ENCODE peak calls at places on chromosomes 7 and 10, in ten cellular contexts. W is body of pancreas; R is NCI-H2171; I is NCI-H1092 treated with DMSO at 0.1 percent for 48 hours; J is central memory CD4-positive, alpha-beta T cell; D is fibroblast of pulmonary artery; L is activated CD4-positive, alpha-beta T cell treated with anti-CD3 and anti-CD28 coated beads, Interleukin-2, amount 10 ng/mL, durations not matched to agents 7 days and 5 days; G is cardiac septum; E is B cell; Y is non-pigmented ciliary epithelial cell. Z is an unnamed sample.

GRCh38 chr10:70715853-70716795 is 43.8 kb downstream of the ADAMTS14 start:
- DNase-seq in J (no peak), G (no peak), D (peak), Y (no peak), W (no peak), I (peak), L (no peak), R (no peak), E (no peak), Z (no peak)

GRCh38 chr10:52232561-52233350 is 81.3 kb upstream of the DKK1 start:
- DNase-seq in I (no peak), L (no peak), G (no peak), J (no peak), Y (no peak), E (peak), W (no peak), D (peak), R (no peak), Z (no peak)

GRCh38 chr7:101173752-101174244 is 6.3 kb downstream of the NAT16 start:
- DNase-seq in R (no peak), Y (no peak), J (peak), D (peak), W (no peak), I (no peak), E (peak), L (peak), G (no peak), Z (no peak)

GRCh38 chr10:65294329-65294728 is 1631.5 kb upstream of the LRRTM3 start:
- DNase-seq in R (no peak), Y (no peak), J (no peak), G (no peak), E (no peak), W (no peak), I (no peak), L (no peak), D (peak), Z (no peak)

GRCh38 chr7:69800495-69800894 is 202.2 kb downstream of the AUTS2 start:
- DNase-seq in Y (no peak), I (no peak), J (no peak), D (peak), W (peak), R (no peak), G (no peak), E (no peak), L (no peak), Z (no peak)

GRCh38 chr7:130951303-130951975 is 217.4 kb upstream of the KLF14 start:
- DNase-seq in R (no peak), E (no peak), G (no peak), W (no peak), Y (no peak), J (peak), D (no peak), L (no peak), I (no peak), Z (no peak)

GRCh38 chr10:119250641-119251314 is 43.4 kb downstream of the GRK5 start:
- DNase-seq in J (no peak), Y (peak), R (no peak), I (no peak), D (peak), G (no peak), L (no peak), W (no peak), E (no peak), Z (peak)

GRCh38 chr10:11168423-11169100 is 150.9 kb downstream of the CELF2 start:
- DNase-seq in E (no peak), W (no peak), G (no peak), L (no peak), J (no peak), R (no peak), Y (no peak), D (no peak), I (no peak), Z (no peak)

GRCh38 chr7:12031186-12031585 is 179.9 kb upstream of the TMEM106B start:
- DNase-seq in Y (no peak), D (no peak), L (no peak), W (no peak), G (no peak), J (no peak), E (no peak), R (no peak), I (no peak), Z (no peak)

GRCh38 chr7:99623702-99624447 is 7.1 kb downstream of the ZSCAN25 start:
- DNase-seq in E (no peak), J (no peak), I (no peak), G (no peak), R (no peak), Y (no peak), L (peak), W (no peak), D (no peak), Z (no peak)

GRCh38 chr10:125084191-125085186 is 75.9 kb downstream of the CTBP2 start:
- DNase-seq in W (peak), I (peak), D (peak), G (no peak), L (no peak), J (no peak), Y (peak), R (no peak), E (no peak), Z (peak)

GRCh38 chr7:153380636-153381035 is 621.1 kb downstream of the ACTR3B start:
- DNase-seq in E (no peak), Y (no peak), D (no peak), R (no peak), W (no peak), G (no peak), L (no peak), J (no peak), I (no peak), Z (no peak)

GRCh38 chr7:85115006-85115405 is 71.8 kb downstream of the SEMA3D start:
- DNase-seq in E (no peak), J (no peak), R (no peak), L (no peak), Y (no peak), I (no peak), G (no peak), D (no peak), W (no peak), Z (no peak)

GRCh38 chr7:124752310-124752709 is 13.3 kb downstream of the GPR37 start:
- DNase-seq in L (no peak), G (no peak), D (no peak), I (no peak), E (no peak), J (no peak), W (no peak), R (no peak), Y (peak), Z (no peak)

GRCh38 chr7:96663871-96664445 is 45.7 kb downstream of the SEM1 start:
- DNase-seq in R (peak), J (no peak), D (no peak), E (no peak), I (no peak), Y (no peak), L (no peak), W (no peak), G (no peak), Z (no peak)

GRCh38 chr7:46524350-46524749 is 603.3 kb upstream of the IGFBP3 start:
- DNase-seq in Y (no peak), D (no peak), R (no peak), E (no peak), J (no peak), G (no peak), L (no peak), W (no peak), I (no peak), Z (no peak)

GRCh38 chr10:44803820-44804219 is 107.3 kb upstream of the TMEM72 start:
- DNase-seq in G (no peak), D (peak), R (no peak), J (no peak), I (no peak), Y (no peak), E (no peak), L (no peak), W (no peak), Z (no peak)

GRCh38 chr10:80205478-80206276 is at the start of gene ANXA11:
- DNase-seq in J (peak), R (peak), Y (no peak), L (peak), G (peak), I (peak), E (peak), W (peak), D (peak), Z (no peak)

GRCh38 chr10:27663611-27664010 is 82.0 kb downstream of the MKX start:
- DNase-seq in I (no peak), J (no peak), D (no peak), R (no peak), W (no peak), L (no peak), Y (no peak), G (no peak), E (no peak), Z (no peak)

GRCh38 chr7:50436133-50436802 is 13.9 kb downstream of the FIGNL1 start:
- DNase-seq in D (peak), Y (no peak), W (no peak), I (no peak), E (no peak), G (no peak), L (no peak), R (no peak), J (no peak), Z (peak)

GRCh38 chr7:74615933-74616780 is 41.4 kb upstream of the GTF2I start:
- DNase-seq in W (no peak), E (no peak), L (no peak), G (no peak), Y (no peak), R (peak), D (no peak), J (no peak), I (no peak), Z (no peak)

GRCh38 chr10:11869743-11870460 is 46.7 kb downstream of the PROSER2 start:
- DNase-seq in J (no peak), L (no peak), R (no peak), G (no peak), Y (no peak), W (no peak), D (peak), E (no peak), I (no peak), Z (no peak)

GRCh38 chr7:95411666-95412065 is 15.5 kb upstream of the PON3 start:
- DNase-seq in Y (no peak), L (no peak), W (no peak), D (no peak), J (no peak), R (no peak), I (no peak), E (no peak), G (no peak), Z (no peak)

GRCh38 chr7:136600475-136600874 is 268.0 kb upstream of the CHRM2 start:
- DNase-seq in G (no peak), E (no peak), R (no peak), L (no peak), I (no peak), W (no peak), Y (no peak), J (no peak), D (no peak), Z (no peak)

GRCh38 chr7:77657427-77658331 is 38.6 kb upstream of the RSBN1L start:
- DNase-seq in W (peak), I (peak), L (peak), R (peak), J (peak), G (no peak), Y (no peak), D (peak), E (peak), Z (no peak)

GRCh38 chr7:44132039-44132438 is 8.7 kb upstream of the POLD2 start:
- DNase-seq in G (no peak), E (no peak), W (no peak), J (no peak), D (peak), I (no peak), Y (no peak), L (no peak), R (no peak), Z (no peak)

GRCh38 chr10:123967626-123968243 is 76.1 kb upstream of the CPXM2 start:
- DNase-seq in J (no peak), Y (no peak), R (peak), D (peak), G (no peak), L (peak), I (peak), W (peak), E (peak), Z (no peak)

GRCh38 chr10:68536973-68537372 is 9.7 kb upstream of the SLC25A16 start:
- DNase-seq in I (no peak), L (no peak), G (no peak), Y (no peak), W (no peak), J (no peak), R (no peak), D (no peak), E (no peak), Z (no peak)